ENCODE peak calls at places on chromosomes 5 and 9, in six cellular contexts. N is nephron progenitor cell; V is GM03348; A is activated CD4-positive, alpha-beta T cell treated with anti-CD3 and anti-CD28 coated beads for 4 hours; Q is activated T-cell treated with anti-CD3 and anti-CD28 coated beads for 1 hour; L is endothelial cell. B is an unnamed sample.

GRCh38 chr5:2272755-2273154 is 390.0 kb upstream of the IRX4 start:
- DNase-seq in N (no peak), V (no peak), A (no peak), Q (no peak), L (no peak), B (no peak)

GRCh38 chr5:178077751-178078150 is 35.6 kb upstream of the N4BP3 start:
- DNase-seq in N (no peak), V (no peak), A (no peak), Q (no peak), L (no peak), B (peak)

GRCh38 chr9:86043999-86044398 is 55.4 kb downstream of the GOLM1 start:
- DNase-seq in N (no peak), V (no peak), A (no peak), Q (no peak), L (no peak), B (no peak)

GRCh38 chr5:55333017-55333416 is 25.2 kb downstream of the MTREX start:
- DNase-seq in N (no peak), V (no peak), A (no peak), Q (no peak), L (no peak), B (no peak)

GRCh38 chr9:35842795-35843194 is 13.8 kb downstream of the TMEM8B start:
- DNase-seq in N (no peak), V (no peak), A (no peak), Q (no peak), L (no peak), B (no peak)

GRCh38 chr9:75146229-75146628 is 57.9 kb downstream of the OSTF1 start:
- DNase-seq in N (no peak), V (no peak), A (no peak), Q (no peak), L (no peak), B (no peak)

GRCh38 chr5:96209829-96210228 is 223.2 kb downstream of the PCSK1 start:
- DNase-seq in N (no peak), V (peak), A (no peak), Q (no peak), L (no peak), B (no peak)

GRCh38 chr5:164672931-164673694 is 1167.7 kb downstream of the MAT2B start:
- DNase-seq in N (no peak), V (peak), A (no peak), Q (no peak), L (no peak), B (no peak)

GRCh38 chr9:14278291-14278721 is 35.6 kb downstream of the NFIB start:
- DNase-seq in N (no peak), V (peak), A (no peak), Q (no peak), L (no peak), B (no peak)

GRCh38 chr5:125274211-125274610 is 527.8 kb upstream of the ZNF608 start:
- DNase-seq in N (no peak), V (no peak), A (no peak), Q (no peak), L (no peak), B (no peak)

GRCh38 chr5:38253759-38254158 is 4.6 kb upstream of the EGFLAM start:
- DNase-seq in N (no peak), V (no peak), A (no peak), Q (no peak), L (no peak), B (no peak)

GRCh38 chr5:32254987-32255900 is 57.5 kb downstream of the MTMR12 start:
- DNase-seq in N (no peak), V (peak), A (no peak), Q (no peak), L (no peak), B (peak)

GRCh38 chr9:116075191-116075590 is 78.4 kb upstream of the PAPPA start:
- DNase-seq in N (no peak), V (peak), A (no peak), Q (no peak), L (no peak), B (no peak)

GRCh38 chr9:107881625-107882300 is 392.2 kb upstream of the KLF4 start:
- DNase-seq in N (no peak), V (no peak), A (no peak), Q (no peak), L (no peak), B (no peak)

GRCh38 chr5:172065431-172066065 is 59.1 kb upstream of the FBXW11 start:
- DNase-seq in N (no peak), V (no peak), A (no peak), Q (no peak), L (no peak), B (no peak)